ENCODE peak calls at places on chromosomes 16 and 17, in five cellular contexts. O, U, V, Z and R are unnamed samples.

GRCh38 chr17:63688396-63689020 is 11.4 kb downstream of the LIMD2 start:
- DNase-seq in V (no peak), O (no peak), Z (no peak), U (no peak), R (no peak)

GRCh38 chr17:21039839-21040575 is 2.8 kb downstream of the USP22 start:
- DNase-seq in V (peak), U (no peak), Z (no peak), O (no peak), R (no peak)

GRCh38 chr17:83170571-83171260 is 91.3 kb downstream of the METRNL start:
- DNase-seq in O (no peak), Z (no peak), V (peak), U (no peak), R (no peak)

GRCh38 chr17:81998719-81999438 is 21.4 kb downstream of the ASPSCR1 start:
- DNase-seq in Z (no peak), O (no peak), V (no peak), U (no peak), R (no peak)

GRCh38 chr16:57409870-57410585 is 5.5 kb downstream of the CCL17 start:
- DNase-seq in V (peak), O (no peak), U (no peak), Z (no peak), R (no peak)

GRCh38 chr16:85104821-85105391 is 7.4 kb downstream of the CIBAR2 start:
- DNase-seq in O (peak), Z (no peak), U (no peak), V (peak), R (peak)

GRCh38 chr16:14602443-14602963 is 27.6 kb downstream of the PARN start:
- DNase-seq in U (no peak), Z (no peak), V (no peak), O (no peak), R (no peak)

GRCh38 chr17:78535285-78536197 is 41.7 kb downstream of the DNAH17 start:
- DNase-seq in U (no peak), O (no peak), V (no peak), Z (no peak), R (no peak)

GRCh38 chr17:67247416-67247900 is 2.5 kb upstream of the HELZ start:
- DNase-seq in V (peak), U (no peak), Z (no peak), O (no peak), R (no peak)

GRCh38 chr16:86457621-86458456 is 52.5 kb upstream of the FOXF1 start:
- DNase-seq in V (peak), U (peak), O (no peak), Z (no peak), R (no peak)

GRCh38 chr17:78355045-78355641 is 4.7 kb downstream of the SOCS3 start:
- DNase-seq in O (no peak), U (no peak), Z (no peak), V (no peak), R (no peak)

GRCh38 chr17:4858068-4858879 is 25.1 kb downstream of the MINK1 start:
- DNase-seq in O (no peak), Z (no peak), U (no peak), V (no peak), R (no peak)

GRCh38 chr16:80720759-80721470 is 83.5 kb downstream of the CDYL2 start:
- DNase-seq in Z (no peak), U (no peak), V (no peak), O (no peak), R (no peak)

GRCh38 chr17:1060991-1061390 is 64.1 kb downstream of the TIMM22 start:
- DNase-seq in Z (peak), V (peak), O (peak), U (no peak), R (no peak)

GRCh38 chr17:81664051-81664470 is 2.3 kb downstream of the OXLD1 start:
- DNase-seq in Z (no peak), U (no peak), O (no peak), V (no peak), R (no peak)

GRCh38 chr17:72334205-72334604 is 213.4 kb downstream of the SOX9 start:
- DNase-seq in Z (no peak), O (no peak), V (no peak), U (no peak), R (no peak)

GRCh38 chr16:59698341-59698979 is 964.3 kb upstream of the GOT2 start:
- DNase-seq in V (no peak), O (no peak), Z (no peak), U (no peak), R (no peak)

GRCh38 chr16:58563235-58563634 is 47.9 kb downstream of the SETD6 start:
- DNase-seq in O (no peak), V (no peak), U (no peak), Z (no peak), R (no peak)

GRCh38 chr17:83079340-83079747 is at the start of gene METRNL:
- DNase-seq in Z (peak), V (peak), U (no peak), O (no peak), R (peak)

GRCh38 chr16:3846595-3847091 is 33.9 kb downstream of the CREBBP start:
- DNase-seq in O (no peak), U (no peak), Z (no peak), V (no peak), R (no peak)
- TF ChIP-seq POLR2A in O (no peak), U (no peak), Z (no peak), V (no peak), R (no peak)

GRCh38 chr17:18250259-18250658 is 8.3 kb downstream of the FLII start:
- DNase-seq in O (no peak), V (peak), Z (no peak), U (no peak), R (no peak)

GRCh38 chr17:18248811-18249210 is 9.7 kb downstream of the FLII start:
- DNase-seq in V (no peak), O (no peak), U (no peak), Z (no peak), R (no peak)

GRCh38 chr17:18246880-18247612 is 11.5 kb downstream of the FLII start:
- DNase-seq in Z (no peak), V (peak), O (no peak), U (peak), R (peak)

GRCh38 chr17:18247613-18248001 is 10.9 kb downstream of the FLII start:
- DNase-seq in O (no peak), Z (no peak), V (peak), U (no peak), R (no peak)

GRCh38 chr17:18248300-18248731 is 10.2 kb downstream of the FLII start:
- DNase-seq in Z (no peak), V (peak), O (peak), U (peak), R (peak)
- TF ChIP-seq POLR2A in Z (no peak), V (no peak), O (no peak), U (no peak), R (no peak)

GRCh38 chr16:70689970-70690905 is 4.4 kb upstream of the MTSS2 start:
- DNase-seq in U (no peak), Z (peak), V (peak), O (peak), R (no peak)

GRCh38 chr16:70691223-70692129 is 5.6 kb upstream of the MTSS2 start:
- DNase-seq in O (peak), V (peak), U (peak), Z (peak), R (no peak)

GRCh38 chr16:70693231-70693671 is 7.4 kb upstream of the MTSS2 start:
- DNase-seq in V (no peak), Z (peak), U (no peak), O (peak), R (no peak)

GRCh38 chr16:70692481-70693203 is 6.8 kb upstream of the MTSS2 start:
- DNase-seq in O (no peak), U (no peak), V (no peak), Z (peak), R (no peak)

GRCh38 chr16:70692130-70692470 is 6.2 kb upstream of the MTSS2 start:
- DNase-seq in V (no peak), O (no peak), Z (no peak), U (no peak), R (no peak)
- TF ChIP-seq POLR2A in V (no peak), O (no peak), Z (no peak), U (no peak), R (no peak)

GRCh38 chr17:47190770-47191169 is 1.7 kb upstream of the CDC27 start:
- DNase-seq in Z (no peak), V (no peak), O (no peak), U (no peak), R (no peak)

GRCh38 chr17:47189732-47190621 is 882 bp upstream of the CDC27 start:
- DNase-seq in U (no peak), V (no peak), Z (no peak), O (no peak), R (no peak)

GRCh38 chr17:47192549-47192948 is 3.5 kb upstream of the CDC27 start:
- DNase-seq in Z (no peak), V (no peak), O (no peak), U (no peak), R (no peak)

GRCh38 chr17:47188266-47188665 is 829 bp downstream of the CDC27 start:
- DNase-seq in O (no peak), U (peak), Z (no peak), V (no peak), R (no peak)

DNA sequence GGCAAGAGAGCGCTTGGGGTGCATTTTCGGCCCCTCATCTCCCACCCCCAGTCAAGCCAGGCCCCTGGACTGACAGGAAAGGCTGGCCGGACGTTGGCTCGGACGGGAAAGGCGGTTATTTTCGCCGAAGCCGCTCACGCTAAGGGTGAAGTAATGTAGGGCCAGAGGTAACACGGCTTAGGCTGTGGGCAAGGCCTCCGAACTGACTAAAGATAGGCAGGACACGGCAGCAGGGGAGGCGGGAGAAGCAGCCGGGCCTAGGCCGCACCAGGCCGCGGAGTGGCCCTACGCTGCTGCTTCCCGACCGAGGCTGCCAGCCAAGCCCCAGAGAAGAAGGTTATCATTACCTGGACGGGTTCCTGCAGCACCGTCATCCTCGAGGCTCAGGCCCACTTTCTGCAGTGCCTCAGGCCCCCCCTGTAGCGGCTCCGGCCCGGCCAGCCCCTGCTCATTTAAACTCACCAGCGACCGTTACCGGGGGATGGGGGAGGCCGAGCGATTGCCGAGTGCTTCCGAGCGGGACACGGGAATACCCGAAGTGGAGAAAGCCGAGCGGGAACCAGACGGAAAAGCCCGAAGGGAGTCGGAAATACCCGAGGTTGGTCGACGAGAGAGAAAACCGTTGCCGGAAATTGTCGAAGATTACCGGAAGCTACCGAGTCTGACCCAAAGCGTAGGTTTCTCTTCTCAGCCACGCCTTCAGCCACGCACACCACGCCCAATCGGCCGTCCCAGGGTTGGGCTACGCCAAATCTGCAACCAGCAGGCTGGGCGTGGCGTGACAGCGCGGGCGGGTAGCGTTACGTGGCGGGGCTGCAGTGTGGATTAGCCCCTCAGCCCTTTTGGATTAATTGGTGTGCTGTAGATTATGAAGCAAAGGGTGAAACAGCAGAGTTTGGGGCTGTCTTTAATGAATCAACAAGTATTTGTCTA is at the start of gene CDC27:
- DNase-seq in U (peak), Z (peak), O (peak), V (peak), R (peak)
- TF ChIP-seq POLR2A in U (peak), Z (no peak), O (peak), V (no peak), R (peak)

DNA sequence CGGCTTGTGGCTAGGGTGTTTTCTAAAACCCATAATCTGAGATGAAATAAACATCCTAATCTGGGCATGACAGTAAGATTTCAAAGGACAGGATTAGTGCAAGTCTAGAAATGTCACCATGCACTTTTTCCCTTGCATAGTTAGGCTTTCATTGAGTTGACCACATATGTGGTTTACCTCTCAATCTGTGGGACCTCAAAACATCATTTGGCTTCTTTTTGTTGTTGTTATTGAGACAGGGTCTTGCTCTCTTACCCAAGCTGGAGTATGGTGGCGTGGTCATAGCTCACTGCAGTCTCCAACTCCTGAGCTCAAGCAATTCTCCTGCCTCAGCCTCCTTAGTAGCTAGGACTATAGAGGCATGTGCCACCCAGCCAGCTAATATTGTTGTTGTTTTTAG is 197.8 kb downstream of the CEP112 start:
- DNase-seq in O (no peak), V (no peak), U (no peak), Z (no peak), R (no peak)
- TF ChIP-seq POLR2A in O (no peak), V (no peak), U (no peak), Z (no peak), R (no peak)

DNA sequence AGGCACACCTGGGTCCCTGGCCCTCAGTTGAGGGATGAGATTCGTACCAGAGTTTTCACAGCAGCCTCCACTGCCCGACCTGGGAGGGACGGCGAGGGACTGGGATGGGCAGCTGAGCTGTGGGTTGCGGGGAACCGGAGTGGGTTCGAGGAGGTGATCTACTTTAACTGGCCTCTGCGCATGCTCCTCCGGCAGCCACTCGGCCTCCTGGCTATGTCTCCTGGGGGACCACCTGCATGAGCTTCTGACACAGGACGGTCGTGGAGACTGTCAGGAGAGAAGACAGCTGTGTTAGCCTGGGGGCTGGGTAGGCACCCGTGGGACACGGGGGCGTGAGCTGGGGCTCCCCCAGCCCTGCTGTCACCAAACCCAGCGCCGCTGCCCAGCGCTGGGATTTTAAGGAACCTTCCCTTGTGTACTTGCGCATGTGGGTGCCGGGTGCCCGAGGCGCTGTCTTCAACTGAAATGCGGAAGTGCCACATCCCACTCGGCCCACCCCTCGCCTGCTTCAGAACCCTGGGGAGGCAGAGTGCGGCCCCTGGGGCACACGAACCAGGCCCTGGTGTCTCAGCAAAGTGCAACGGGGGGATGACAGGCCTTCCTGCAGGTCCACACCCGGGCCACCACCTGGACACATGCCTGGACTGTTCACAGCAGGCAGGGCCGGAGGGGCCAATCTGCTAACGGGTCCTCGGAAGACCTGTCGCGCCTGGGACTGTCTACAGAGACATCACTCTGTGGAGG is 36.4 kb downstream of the SLC7A5 start:
- DNase-seq in V (no peak), U (no peak), O (no peak), Z (no peak), R (no peak)
- TF ChIP-seq POLR2A in V (no peak), U (no peak), O (no peak), Z (no peak), R (no peak)

GRCh38 chr16:66719246-66719645 is 22.7 kb upstream of the CMTM4 start:
- DNase-seq in O (no peak), V (no peak), Z (no peak), U (no peak), R (no peak)

GRCh38 chr16:66714062-66714461 is 17.5 kb upstream of the CMTM4 start:
- DNase-seq in U (no peak), Z (no peak), V (no peak), O (no peak), R (no peak)

GRCh38 chr16:66717776-66718175 is 21.2 kb upstream of the CMTM4 start:
- DNase-seq in V (no peak), U (no peak), O (no peak), Z (no peak), R (no peak)

GRCh38 chr16:66714659-66715307 is 18.2 kb upstream of the CMTM4 start:
- DNase-seq in V (peak), O (no peak), Z (no peak), U (no peak), R (no peak)

DNA sequence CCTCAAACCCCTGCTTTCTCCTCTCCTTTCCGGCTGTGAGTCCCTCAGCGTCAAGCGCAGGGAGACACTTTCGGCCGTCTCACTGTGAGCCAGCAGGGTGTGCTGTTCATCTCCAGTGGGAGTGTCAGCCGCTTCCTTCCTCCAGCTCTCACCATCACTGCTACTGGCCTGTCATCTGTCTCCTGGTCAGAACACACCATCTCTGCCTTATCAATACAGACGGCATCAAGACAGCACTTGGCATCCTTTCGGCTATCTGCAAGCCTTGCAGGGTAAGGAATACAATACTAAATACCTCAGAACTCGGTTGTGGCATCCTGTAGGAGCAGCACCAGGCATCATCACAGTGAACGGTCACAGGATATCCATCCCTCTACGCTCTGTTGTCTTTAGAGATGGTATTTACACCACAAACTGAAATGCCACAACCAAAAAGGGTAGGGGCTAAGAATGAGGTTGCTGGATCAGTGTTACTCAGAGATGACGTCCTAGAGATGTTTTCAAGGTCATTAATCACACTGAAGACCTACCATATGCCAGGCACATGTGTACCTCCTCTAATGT is 20.7 kb upstream of the CMTM4 start:
- DNase-seq in O (no peak), Z (no peak), V (peak), U (no peak), R (no peak)
- TF ChIP-seq POLR2A in O (no peak), Z (no peak), V (no peak), U (no peak), R (no peak)

GRCh38 chr16:75109732-75110243 is 6.8 kb downstream of the LDHD start:
- DNase-seq in Z (peak), V (peak), U (no peak), O (peak), R (no peak)

GRCh38 chr16:75111514-75112280 is 4.9 kb downstream of the LDHD start:
- DNase-seq in Z (peak), O (no peak), V (no peak), U (no peak), R (no peak)

GRCh38 chr16:75108792-75109731 is 7.5 kb downstream of the LDHD start:
- DNase-seq in V (peak), U (peak), O (peak), Z (peak), R (no peak)

GRCh38 chr16:75112281-75113045 is 4.1 kb downstream of the LDHD start:
- DNase-seq in U (no peak), Z (no peak), O (no peak), V (no peak), R (no peak)

GRCh38 chr16:75110637-75111513 is 5.7 kb downstream of the LDHD start:
- DNase-seq in V (peak), Z (peak), U (peak), O (peak), R (peak)
- TF ChIP-seq POLR2A in V (no peak), Z (no peak), U (no peak), O (no peak), R (no peak)

GRCh38 chr16:89489040-89489721 is 1.2 kb downstream of the ANKRD11 start:
- DNase-seq in Z (peak), O (peak), V (peak), U (peak), R (peak)
- TF ChIP-seq POLR2A in Z (no peak), O (peak), V (peak), U (no peak), R (peak)

DNA sequence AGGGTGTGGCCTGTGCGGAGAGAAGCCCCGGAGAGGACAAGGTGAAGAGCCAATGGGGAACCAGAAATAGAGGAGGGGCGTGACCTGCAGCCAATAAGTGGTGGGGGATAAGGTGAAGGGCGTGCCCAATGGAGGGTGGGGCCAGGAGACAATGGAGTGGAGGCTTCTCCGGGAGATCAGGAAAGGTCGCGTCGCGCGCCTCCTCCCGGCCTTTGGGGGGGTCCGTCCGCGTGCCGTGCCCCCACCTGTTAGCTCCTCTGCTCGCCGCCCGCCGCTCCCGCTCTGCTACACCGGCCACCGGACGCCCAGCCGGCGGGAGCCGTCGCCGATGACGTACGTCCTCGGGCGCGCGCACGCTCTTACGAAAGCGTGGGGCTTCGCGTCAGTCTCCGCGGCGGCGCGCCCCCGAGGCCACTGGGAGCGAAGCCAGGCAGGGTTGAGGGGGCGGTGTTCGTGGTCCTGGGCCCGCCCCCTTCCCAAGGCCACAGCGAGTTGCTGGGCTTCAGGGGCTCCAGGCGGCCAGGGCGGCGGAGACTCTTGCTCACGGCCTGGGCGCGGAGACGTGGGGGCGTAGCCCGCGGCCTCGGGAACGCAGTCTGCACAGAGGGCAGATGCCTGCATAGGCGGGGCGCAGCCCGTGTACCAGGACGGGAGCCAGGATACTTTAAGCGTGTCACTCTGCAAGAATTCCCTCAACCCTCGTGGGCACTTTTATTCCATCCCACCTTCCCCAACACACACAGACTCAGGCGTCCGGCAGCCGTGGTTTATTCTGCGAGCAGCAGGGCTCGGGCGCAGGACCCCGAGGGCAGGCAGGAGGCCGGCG is at the start of gene MATCAP1:
- DNase-seq in U (peak), O (peak), V (peak), Z (peak), R (peak)
- TF ChIP-seq POLR2A in U (no peak), O (peak), V (peak), Z (no peak), R (no peak)